ENCODE peak calls at places on chromosome 12, in four cellular contexts. One of them, this sample, is unnamed.

GRCh38 chr12:109558374-109559199 is 14.7 kb downstream of the MMAB start:
- DNase-seq in K562: no peak
- DNase-seq in left ventricle myocardium inferior: no peak
- DNase-seq in transverse colon: peak; percentile 58
- DNase-seq in this sample: peak; percentile 91

GRCh38 chr12:52006726-52007157 is at the start of gene TAMALIN:
- DNase-seq in left ventricle myocardium inferior: peak; percentile 79
- DNase-seq in K562: peak; percentile 81
- DNase-seq in transverse colon: peak; percentile 79
- DNase-seq in this sample: peak; percentile 32

GRCh38 chr12:131116437-131117117 is 162.9 kb downstream of the ADGRD1 start:
- DNase-seq in transverse colon: no peak
- DNase-seq in left ventricle myocardium inferior: no peak
- DNase-seq in K562: no peak
- DNase-seq in this sample: no peak

GRCh38 chr12:59405992-59406391 is 189.8 kb upstream of the SLC16A7 start:
- DNase-seq in K562: no peak
- DNase-seq in transverse colon: no peak
- DNase-seq in left ventricle myocardium inferior: no peak
- DNase-seq in this sample: no peak

GRCh38 chr12:58919271-58920101 is 818 bp downstream of the LRIG3 start:
- DNase-seq in transverse colon: peak; percentile 42
- DNase-seq in left ventricle myocardium inferior: no peak
- DNase-seq in K562: no peak
- DNase-seq in this sample: peak; percentile 74

GRCh38 chr12:13234045-13234641 is 37.6 kb downstream of the EMP1 start:
- DNase-seq in transverse colon: peak; percentile 48
- DNase-seq in K562: peak; percentile 32
- DNase-seq in left ventricle myocardium inferior: no peak
- DNase-seq in this sample: peak; percentile 81

GRCh38 chr12:126608607-126609175 is 1543.5 kb downstream of the AACS start:
- DNase-seq in left ventricle myocardium inferior: no peak
- DNase-seq in K562: no peak
- DNase-seq in transverse colon: no peak
- DNase-seq in this sample: no peak

GRCh38 chr12:20604408-20604807 is 90.7 kb upstream of the SLCO1C1 start:
- DNase-seq in transverse colon: no peak
- DNase-seq in left ventricle myocardium inferior: no peak
- DNase-seq in K562: no peak
- DNase-seq in this sample: no peak

GRCh38 chr12:26434299-26434915 is 239.0 kb downstream of the SSPN start:
- DNase-seq in transverse colon: peak; percentile 10
- DNase-seq in left ventricle myocardium inferior: no peak
- DNase-seq in K562: peak; percentile 28
- DNase-seq in this sample: peak; percentile 31

GRCh38 chr12:66495709-66496108 is 183.2 kb downstream of the GRIP1 start:
- DNase-seq in left ventricle myocardium inferior: no peak
- DNase-seq in transverse colon: no peak
- DNase-seq in K562: no peak
- DNase-seq in this sample: no peak

GRCh38 chr12:64835926-64836325 is 11.5 kb downstream of the TBC1D30 start:
- DNase-seq in left ventricle myocardium inferior: no peak
- DNase-seq in transverse colon: peak; percentile 49
- DNase-seq in K562: no peak
- DNase-seq in this sample: no peak

GRCh38 chr12:6116481-6117021 is 7.9 kb downstream of the VWF start:
- DNase-seq in transverse colon: no peak
- DNase-seq in left ventricle myocardium inferior: no peak
- DNase-seq in K562: no peak
- DNase-seq in this sample: no peak

GRCh38 chr12:70443274-70443673 is 77.2 kb downstream of the KCNMB4 start:
- DNase-seq in left ventricle myocardium inferior: no peak
- DNase-seq in transverse colon: no peak
- DNase-seq in K562: no peak
- DNase-seq in this sample: no peak

GRCh38 chr12:91111366-91112321 is at the start of gene LUM:
- DNase-seq in K562: no peak
- DNase-seq in left ventricle myocardium inferior: peak; percentile 25
- DNase-seq in transverse colon: no peak
- DNase-seq in this sample: peak; percentile 21

GRCh38 chr12:125296701-125297100 is 231.5 kb downstream of the AACS start:
- DNase-seq in K562: no peak
- DNase-seq in transverse colon: no peak
- DNase-seq in left ventricle myocardium inferior: no peak
- DNase-seq in this sample: no peak

GRCh38 chr12:80241576-80242273 is 142.4 kb downstream of the OTOGL start:
- DNase-seq in K562: no peak
- DNase-seq in left ventricle myocardium inferior: no peak
- DNase-seq in transverse colon: no peak
- DNase-seq in this sample: no peak

GRCh38 chr12:67506739-67507138 is 141.8 kb upstream of the DYRK2 start:
- DNase-seq in transverse colon: no peak
- DNase-seq in K562: no peak
- DNase-seq in left ventricle myocardium inferior: no peak
- DNase-seq in this sample: no peak

GRCh38 chr12:64675795-64676194 is 65.5 kb downstream of the RASSF3 start:
- DNase-seq in left ventricle myocardium inferior: peak; percentile 30
- DNase-seq in transverse colon: peak; percentile 55
- DNase-seq in K562: no peak
- DNase-seq in this sample: peak; percentile 90

GRCh38 chr12:5960783-5961182 is 15.7 kb upstream of the ANO2 start:
- DNase-seq in K562: no peak
- DNase-seq in left ventricle myocardium inferior: no peak
- DNase-seq in transverse colon: no peak
- DNase-seq in this sample: no peak

GRCh38 chr12:95205685-95206084 is 11.6 kb downstream of the FGD6 start:
- DNase-seq in transverse colon: no peak
- DNase-seq in left ventricle myocardium inferior: no peak
- DNase-seq in K562: no peak
- DNase-seq in this sample: no peak

GRCh38 chr12:94208433-94208921 is 60.1 kb downstream of the PLXNC1 start:
- DNase-seq in left ventricle myocardium inferior: no peak
- DNase-seq in K562: no peak
- DNase-seq in transverse colon: no peak
- DNase-seq in this sample: no peak

GRCh38 chr12:111748867-111749266 is 17.9 kb upstream of the ALDH2 start:
- DNase-seq in left ventricle myocardium inferior: no peak
- DNase-seq in transverse colon: no peak
- DNase-seq in K562: no peak
- DNase-seq in this sample: no peak

GRCh38 chr12:1912580-1913376 is 5.7 kb downstream of the CACNA2D4 start:
- DNase-seq in left ventricle myocardium inferior: no peak
- DNase-seq in transverse colon: no peak
- DNase-seq in K562: no peak
- DNase-seq in this sample: no peak

GRCh38 chr12:41188841-41189394 is 798 bp downstream of the PDZRN4 start:
- DNase-seq in left ventricle myocardium inferior: no peak
- DNase-seq in K562: no peak
- DNase-seq in transverse colon: no peak
- DNase-seq in this sample: no peak

GRCh38 chr12:4615667-4616066 is 33.2 kb downstream of the AKAP3 start:
- DNase-seq in transverse colon: no peak
- DNase-seq in left ventricle myocardium inferior: no peak
- DNase-seq in K562: no peak
- DNase-seq in this sample: no peak

GRCh38 chr12:42483534-42483857 is 106.0 kb downstream of the PRICKLE1 start:
- DNase-seq in left ventricle myocardium inferior: peak; percentile 42
- DNase-seq in K562: peak; percentile 55
- DNase-seq in transverse colon: peak; percentile 35
- DNase-seq in this sample: no peak

GRCh38 chr12:62247242-62247641 is 13.0 kb upstream of the USP15 start:
- DNase-seq in transverse colon: no peak
- DNase-seq in K562: no peak
- DNase-seq in left ventricle myocardium inferior: no peak
- DNase-seq in this sample: no peak

GRCh38 chr12:113058553-113058952 is 2.0 kb downstream of the DTX1 start:
- DNase-seq in left ventricle myocardium inferior: no peak
- DNase-seq in transverse colon: no peak
- DNase-seq in K562: no peak
- DNase-seq in this sample: no peak

GRCh38 chr12:113056381-113056630 is 224 bp upstream of the DTX1 start:
- DNase-seq in left ventricle myocardium inferior: no peak
- DNase-seq in transverse colon: no peak
- DNase-seq in K562: no peak
- DNase-seq in this sample: no peak

GRCh38 chr12:113059071-113059595 is 2.6 kb downstream of the DTX1 start:
- DNase-seq in left ventricle myocardium inferior: no peak
- DNase-seq in transverse colon: no peak
- DNase-seq in K562: no peak
- DNase-seq in this sample: no peak

GRCh38 chr12:113056631-113057488 is at the start of gene DTX1:
- DNase-seq in left ventricle myocardium inferior: peak; percentile 43
- DNase-seq in K562: no peak
- DNase-seq in transverse colon: no peak
- DNase-seq in this sample: no peak

GRCh38 chr12:113057565-113058485 is 1.3 kb downstream of the DTX1 start:
- DNase-seq in left ventricle myocardium inferior: no peak
- DNase-seq in K562: no peak
- DNase-seq in transverse colon: no peak
- DNase-seq in this sample: no peak
- H3K27ac ChIP-seq in left ventricle myocardium inferior: peak overlapping the region; percentile 42
- H3K27ac ChIP-seq in K562: no peak overlapping the region
- H3K27ac ChIP-seq in transverse colon: no peak overlapping the region
- H3K27ac ChIP-seq in this sample: no peak overlapping the region

GRCh38 chr12:106581543-106582263 is 1.1 kb upstream of the RFX4 start:
- DNase-seq in K562: peak; percentile 19
- DNase-seq in left ventricle myocardium inferior: no peak
- DNase-seq in transverse colon: no peak
- DNase-seq in this sample: no peak

GRCh38 chr12:106582264-106582591 is 576 bp upstream of the RFX4 start:
- DNase-seq in left ventricle myocardium inferior: no peak
- DNase-seq in transverse colon: no peak
- DNase-seq in K562: no peak
- DNase-seq in this sample: no peak

GRCh38 chr12:106583578-106584103 is 837 bp downstream of the RFX4 start:
- DNase-seq in left ventricle myocardium inferior: no peak
- DNase-seq in transverse colon: no peak
- DNase-seq in K562: no peak
- DNase-seq in this sample: no peak

GRCh38 chr12:106582661-106583577 is at the start of gene RFX4:
- DNase-seq in K562: no peak
- DNase-seq in left ventricle myocardium inferior: no peak
- DNase-seq in transverse colon: no peak
- DNase-seq in this sample: no peak

DNA sequence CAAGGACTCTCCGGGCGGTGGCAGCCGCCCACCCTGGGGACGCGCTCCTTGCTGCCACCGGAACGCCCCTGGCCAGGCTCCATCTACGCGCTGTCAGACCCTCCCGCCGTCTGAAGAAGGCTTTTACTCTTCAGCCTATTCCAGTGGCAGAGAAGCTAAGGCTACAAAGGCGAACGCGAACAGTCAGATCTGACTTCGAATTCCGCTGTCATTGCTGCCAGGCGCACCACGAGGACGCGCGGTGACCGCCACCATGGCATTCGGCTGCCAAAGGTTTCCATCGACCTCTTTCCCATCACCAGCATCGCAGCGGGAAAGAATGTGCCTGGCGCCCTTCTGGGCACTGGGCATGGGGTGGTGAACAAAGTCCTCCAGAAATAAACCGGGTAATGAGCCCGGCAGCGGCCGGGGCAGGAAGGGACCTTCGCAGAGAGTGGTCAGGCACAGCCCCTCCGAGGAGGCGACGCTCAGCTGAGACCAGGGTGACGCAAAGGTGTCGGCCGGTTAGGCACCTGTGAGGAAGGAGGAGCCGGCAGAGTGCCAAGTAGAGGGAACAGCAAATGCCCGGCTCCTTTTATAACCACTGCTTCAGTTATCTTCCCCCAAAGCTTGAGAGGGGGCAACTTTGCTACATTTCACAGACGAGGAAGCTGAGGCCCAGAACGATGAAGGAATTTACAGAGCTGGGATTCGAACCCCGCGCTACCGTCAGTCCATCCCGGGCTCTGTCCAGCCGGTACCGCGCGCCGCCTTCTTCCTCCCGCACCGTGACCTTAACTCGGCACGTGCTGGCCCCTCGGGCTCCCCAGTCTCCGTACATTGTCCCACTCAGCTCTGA is 1.9 kb upstream of the RFX4 start:
- DNase-seq in transverse colon: no peak
- DNase-seq in left ventricle myocardium inferior: no peak
- DNase-seq in K562: no peak
- DNase-seq in this sample: no peak
- H3K4me3 ChIP-seq in transverse colon: no peak overlapping the region
- H3K4me3 ChIP-seq in left ventricle myocardium inferior: peak overlapping the region; percentile 61
- H3K4me3 ChIP-seq in K562: no peak overlapping the region
- H3K4me3 ChIP-seq in this sample: no peak overlapping the region

DNA sequence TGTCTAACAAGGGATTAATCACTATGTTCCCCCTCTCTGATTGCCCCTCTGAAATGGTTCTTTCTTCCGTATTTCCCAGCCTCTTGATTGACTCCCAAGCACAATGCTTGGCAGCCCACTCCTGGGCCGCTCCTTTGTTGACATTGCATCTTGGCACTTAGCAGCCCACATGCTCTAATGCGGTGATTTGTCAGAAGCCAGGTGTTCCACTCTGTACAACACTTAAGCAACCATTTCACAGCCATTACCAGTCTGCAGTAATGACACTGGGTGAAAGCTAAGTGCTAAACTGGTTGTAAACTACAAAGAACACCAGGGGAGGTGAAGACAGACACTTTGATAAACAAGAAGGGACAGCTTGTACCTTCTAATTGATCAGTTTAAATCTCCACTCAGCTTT is 353.5 kb downstream of the TMEM132D start:
- DNase-seq in transverse colon: peak; percentile 57
- DNase-seq in K562: no peak
- DNase-seq in left ventricle myocardium inferior: no peak
- DNase-seq in this sample: peak; percentile 66
- H3K4me1 ChIP-seq in transverse colon: no peaks in the 10 kb centered on the region
- H3K4me1 ChIP-seq in K562: no peaks in the 10 kb centered on the region
- H3K4me1 ChIP-seq in left ventricle myocardium inferior: no peaks in the 10 kb centered on the region
- H3K4me1 ChIP-seq in this sample: no peaks in the 10 kb centered on the region

GRCh38 chr12:89472508-89472907 is 52.1 kb downstream of the GALNT4 start:
- DNase-seq in left ventricle myocardium inferior: no peak
- DNase-seq in transverse colon: no peak
- DNase-seq in K562: no peak
- DNase-seq in this sample: no peak
- H3K27ac ChIP-seq in left ventricle myocardium inferior: no peak overlapping the region
- H3K27ac ChIP-seq in transverse colon: no peak overlapping the region
- H3K27ac ChIP-seq in K562: no peak overlapping the region
- H3K27ac ChIP-seq in this sample: no peak overlapping the region